ENCODE peak calls at places on chromosome 15, in ten cellular contexts. Z is ovary; H is K562; P is CD4-positive, CD25-positive, alpha-beta regulatory T cell; L is OCI-LY7; Y is SK-N-SH; G is Panc1; E is A549; O is Peyer's patch; R is body of pancreas. A is an unnamed sample. For H3K9me3, the result is how much of the 10 kb centered on the place peaks cover.

GRCh38 chr15:74307827-74308642 is 59.4 kb downstream of the CYP11A1 start:
- DNase-seq in Z (peak), H (peak), P (no peak), L (peak), Y (peak), G (no peak), E (peak), O (no peak), R (peak), A (peak)

GRCh38 chr15:32956006-32956405 is 238.2 kb downstream of the GREM1 start:
- DNase-seq in Z (no peak), H (peak), P (no peak), L (peak), Y (peak), G (no peak), E (peak), O (no peak), R (peak), A (peak)

GRCh38 chr15:42737529-42738328 is 801 bp upstream of the CDAN1 start:
- DNase-seq in Z (peak), H (no peak), P (no peak), L (no peak), Y (no peak), G (peak), E (peak), O (no peak), R (no peak), A (peak)

GRCh38 chr15:48802257-48802656 is 8.6 kb downstream of the CEP152 start:
- DNase-seq in Z (no peak), H (no peak), P (no peak), L (no peak), Y (no peak), G (no peak), E (no peak), O (no peak), R (no peak), A (no peak)

GRCh38 chr15:62469478-62469873 is 304.4 kb upstream of the C2CD4B start:
- DNase-seq in Z (no peak), H (no peak), P (no peak), L (no peak), Y (no peak), G (no peak), E (no peak), O (no peak), R (no peak), A (no peak)

GRCh38 chr15:33547876-33548275 is 237.1 kb downstream of the RYR3 start:
- DNase-seq in Z (peak), H (peak), P (no peak), L (peak), Y (no peak), G (no peak), E (peak), O (no peak), R (peak), A (peak)

GRCh38 chr15:78204351-78205309 is 29.7 kb downstream of the ACSBG1 start:
- DNase-seq in Z (peak), H (no peak), P (no peak), L (no peak), Y (no peak), G (no peak), E (no peak), O (no peak), R (peak), A (no peak)

GRCh38 chr15:78200276-78200930 is 34.0 kb downstream of the ACSBG1 start:
- DNase-seq in Z (no peak), H (no peak), P (no peak), L (no peak), Y (peak), G (no peak), E (no peak), O (no peak), R (no peak), A (no peak)

GRCh38 chr15:101305820-101306255 is 10.8 kb upstream of the SNRPA1 start:
- DNase-seq in Z (no peak), H (no peak), P (no peak), L (no peak), Y (peak), G (no peak), E (no peak), O (no peak), R (no peak), A (no peak)

GRCh38 chr15:77094397-77095030 is 23.6 kb upstream of the TSPAN3 start:
- DNase-seq in Z (no peak), H (peak), P (no peak), L (peak), Y (no peak), G (no peak), E (no peak), O (no peak), R (no peak), A (no peak)

GRCh38 chr15:40937762-40938529 is 8.8 kb downstream of the DLL4 start:
- DNase-seq in Z (no peak), H (no peak), P (no peak), L (no peak), Y (peak), G (no peak), E (peak), O (no peak), R (no peak), A (peak)

GRCh38 chr15:99826146-99826745 is 93.0 kb upstream of the LYSMD4 start:
- DNase-seq in Z (no peak), H (no peak), P (no peak), L (no peak), Y (no peak), G (no peak), E (no peak), O (no peak), R (no peak), A (no peak)

GRCh38 chr15:74528876-74529275 is 12.1 kb upstream of the ARID3B start:
- DNase-seq in Z (no peak), H (no peak), P (no peak), L (no peak), Y (no peak), G (no peak), E (no peak), O (no peak), R (no peak), A (no peak)

GRCh38 chr15:48641416-48641815 is 4.1 kb downstream of the FBN1 start:
- DNase-seq in Z (no peak), H (no peak), P (no peak), L (peak), Y (peak), G (peak), E (peak), O (no peak), R (no peak), A (peak)

GRCh38 chr15:72176155-72176554 is 21.4 kb downstream of the GRAMD2A start:
- DNase-seq in Z (peak), H (no peak), P (no peak), L (no peak), Y (no peak), G (no peak), E (no peak), O (no peak), R (no peak), A (no peak)

GRCh38 chr15:67144609-67145306 is 79.4 kb downstream of the SMAD3 start:
- DNase-seq in Z (no peak), H (no peak), P (no peak), L (no peak), Y (no peak), G (no peak), E (no peak), O (no peak), R (no peak), A (peak)

GRCh38 chr15:77506311-77507150 is 85.8 kb downstream of the HMG20A start:
- DNase-seq in Z (peak), H (no peak), P (no peak), L (no peak), Y (no peak), G (no peak), E (no peak), O (peak), R (peak), A (peak)

GRCh38 chr15:93333826-93334225 is 244.8 kb upstream of the RGMA start:
- DNase-seq in Z (no peak), H (no peak), P (no peak), L (no peak), Y (no peak), G (no peak), E (no peak), O (no peak), R (no peak), A (no peak)

GRCh38 chr15:38176155-38176554 is 76.5 kb upstream of the SPRED1 start:
- DNase-seq in Z (no peak), H (no peak), P (no peak), L (no peak), Y (no peak), G (no peak), E (no peak), O (no peak), R (no peak), A (peak)

GRCh38 chr15:23372284-23372683 is 17.7 kb downstream of the GOLGA8S start:
- DNase-seq in Z (no peak), H (peak), P (no peak), L (no peak), Y (no peak), G (no peak), E (no peak), O (no peak), R (no peak), A (no peak)

GRCh38 chr15:50800715-50801114 is 35.2 kb upstream of the SPPL2A start:
- DNase-seq in Z (no peak), H (no peak), P (no peak), L (no peak), Y (no peak), G (no peak), E (no peak), O (no peak), R (no peak), A (no peak)

GRCh38 chr15:53586815-53587214 is 172.6 kb downstream of the WDR72 start:
- DNase-seq in Z (no peak), H (peak), P (no peak), L (peak), Y (peak), G (no peak), E (peak), O (peak), R (peak), A (peak)

GRCh38 chr15:34795267-34796081 is at the start of gene ACTC1:
- DNase-seq in Z (peak), H (peak), P (no peak), L (no peak), Y (no peak), G (no peak), E (peak), O (no peak), R (peak), A (peak)

GRCh38 chr15:49987896-49988295 is 131.1 kb downstream of the ATP8B4 start:
- DNase-seq in Z (no peak), H (no peak), P (no peak), L (no peak), Y (no peak), G (no peak), E (no peak), O (no peak), R (no peak), A (no peak)

GRCh38 chr15:75625542-75626347 is at the start of gene SNUPN:
- DNase-seq in Z (peak), H (peak), P (peak), L (peak), Y (peak), G (peak), E (peak), O (peak), R (peak), A (peak)

GRCh38 chr15:55587321-55588069 is 650 bp downstream of the PYGO1 start:
- DNase-seq in Z (peak), H (peak), P (no peak), L (no peak), Y (peak), G (no peak), E (peak), O (no peak), R (peak), A (peak)

GRCh38 chr15:99432271-99433025 is 133.3 kb upstream of the MEF2A start:
- DNase-seq in Z (peak), H (no peak), P (no peak), L (no peak), Y (no peak), G (no peak), E (no peak), O (peak), R (no peak), A (no peak)

GRCh38 chr15:99719096-99719541 is 14.1 kb downstream of the LYSMD4 start:
- DNase-seq in Z (no peak), H (no peak), P (no peak), L (no peak), Y (no peak), G (no peak), E (no peak), O (no peak), R (no peak), A (peak)

GRCh38 chr15:31278544-31279220 is 48.0 kb upstream of the KLF13 start:
- DNase-seq in Z (peak), H (peak), P (no peak), L (no peak), Y (peak), G (no peak), E (no peak), O (no peak), R (no peak), A (no peak)

GRCh38 chr15:82663186-82663600 is 16.0 kb upstream of the CPEB1 start:
- DNase-seq in Z (peak), H (peak), P (no peak), L (peak), Y (no peak), G (no peak), E (peak), O (peak), R (peak), A (peak)

GRCh38 chr15:40594429-40594836 is 384 bp downstream of the KNL1 start:
- DNase-seq in Z (no peak), H (peak), P (no peak), L (peak), Y (peak), G (no peak), E (peak), O (peak), R (peak), A (peak)

GRCh38 chr15:70748281-70748747 is 15.0 kb downstream of the UACA start:
- DNase-seq in Z (no peak), H (no peak), P (no peak), L (no peak), Y (peak), G (no peak), E (no peak), O (no peak), R (peak), A (no peak)

GRCh38 chr15:80159301-80159700 is 6.5 kb downstream of the FAH start:
- DNase-seq in Z (no peak), H (no peak), P (no peak), L (no peak), Y (no peak), G (no peak), E (no peak), O (no peak), R (no peak), A (no peak)

GRCh38 chr15:75532413-75533250 is 46.5 kb downstream of the PTPN9 start:
- DNase-seq in Z (peak), H (peak), P (no peak), L (peak), Y (peak), G (peak), E (peak), O (no peak), R (peak), A (peak)

GRCh38 chr15:39543651-39544050 is 37.2 kb upstream of the THBS1 start:
- DNase-seq in Z (no peak), H (peak), P (no peak), L (no peak), Y (no peak), G (no peak), E (peak), O (no peak), R (no peak), A (no peak)

GRCh38 chr15:34644061-34644460 is 60.6 kb upstream of the GOLGA8B start:
- DNase-seq in Z (no peak), H (no peak), P (no peak), L (no peak), Y (no peak), G (no peak), E (peak), O (no peak), R (no peak), A (peak)

GRCh38 chr15:69689133-69689532 is 236.5 kb downstream of the RPLP1 start:
- DNase-seq in Z (no peak), H (no peak), P (no peak), L (no peak), Y (no peak), G (no peak), E (no peak), O (no peak), R (no peak), A (no peak)

GRCh38 chr15:69686626-69687025 is 234.0 kb downstream of the RPLP1 start:
- DNase-seq in Z (no peak), H (no peak), P (no peak), L (no peak), Y (no peak), G (no peak), E (no peak), O (no peak), R (no peak), A (no peak)

DNA sequence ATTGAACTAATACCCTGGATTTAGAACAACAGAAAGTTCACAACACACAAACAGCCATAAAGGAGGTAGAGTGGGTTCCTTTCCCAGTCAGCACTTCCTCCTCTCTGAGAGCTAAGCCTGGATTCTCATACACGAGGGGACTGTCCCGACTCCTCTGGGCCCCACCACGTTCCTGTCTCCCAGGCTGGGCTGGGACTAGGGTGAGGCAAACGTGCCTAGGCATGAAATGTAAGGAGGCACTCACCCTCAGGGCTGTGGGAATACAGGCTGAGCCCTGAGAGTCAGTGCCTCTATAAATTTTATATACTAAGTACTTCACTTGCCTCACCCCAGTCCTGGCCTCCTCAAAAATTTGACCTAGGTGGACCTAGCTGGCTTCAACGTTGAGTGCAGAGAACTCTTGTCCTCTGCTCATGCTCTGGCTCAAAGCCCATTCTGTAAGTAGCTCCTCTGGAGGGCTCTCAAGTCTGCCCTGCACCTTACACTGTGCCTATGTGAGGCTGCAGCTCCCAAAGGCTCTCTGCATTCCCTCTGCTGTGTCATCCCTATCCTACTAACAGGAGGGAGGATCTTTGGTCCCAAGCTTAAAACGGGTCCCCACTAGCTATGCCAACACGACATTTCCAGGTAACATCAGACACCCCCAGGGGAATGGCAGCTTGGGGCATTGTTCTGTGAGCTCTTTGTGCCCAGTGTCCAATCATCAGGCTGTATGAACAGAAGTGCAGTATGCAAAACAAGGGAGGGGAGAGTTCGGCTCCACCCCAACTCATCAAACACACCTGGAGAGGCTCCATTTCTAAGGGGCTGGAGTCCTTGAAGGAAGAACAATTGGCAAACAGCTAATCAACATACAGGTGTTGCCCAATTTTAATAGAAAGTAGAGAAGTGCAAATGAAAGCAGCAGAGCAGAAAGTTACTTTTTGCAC is 233.2 kb downstream of the RPLP1 start:
- DNase-seq in Z (no peak), H (no peak), P (no peak), L (no peak), Y (no peak), G (no peak), E (no peak), O (no peak), R (no peak), A (peak)
- H3K9me3 ChIP-seq in Z (under half), H (under half), P (under half), L (under half), Y (under half), G (under half), E (half or more), O (under half), R (under half), A (under half)

GRCh38 chr15:95470529-95470928 is 860.0 kb upstream of the NR2F2 start:
- DNase-seq in Z (no peak), H (no peak), P (no peak), L (no peak), Y (no peak), G (no peak), E (no peak), O (no peak), R (no peak), A (no peak)
- H3K9me3 ChIP-seq in Z (under half), H (under half), P (under half), L (under half), Y (under half), G (under half), E (under half), O (under half), R (under half), A (under half)

DNA sequence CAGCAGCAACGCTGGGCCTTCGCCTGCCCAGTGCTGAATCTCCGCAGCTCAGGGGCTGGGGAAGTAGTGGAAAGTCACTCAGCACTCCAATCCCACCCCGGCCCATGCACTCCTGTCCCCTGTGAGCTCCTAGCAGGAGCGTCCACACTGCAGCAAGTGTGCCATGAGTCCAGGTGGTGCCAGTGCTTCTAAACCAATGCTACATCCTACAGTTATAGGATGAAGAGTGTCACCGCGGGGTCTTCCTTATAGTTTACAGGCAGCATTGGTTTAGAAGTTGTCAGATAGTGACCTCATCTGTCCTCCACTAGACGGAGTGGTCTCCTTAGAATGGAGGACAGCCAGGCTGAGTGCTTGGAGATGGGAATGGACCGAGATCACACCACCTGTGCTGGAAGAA is 221.4 kb downstream of the GABRB3 start:
- DNase-seq in Z (no peak), H (no peak), P (no peak), L (no peak), Y (no peak), G (no peak), E (no peak), O (no peak), R (no peak), A (no peak)
- H3K9me3 ChIP-seq in Z (under half), H (under half), P (under half), L (under half), Y (under half), G (under half), E (under half), O (under half), R (under half), A (under half)

GRCh38 chr15:64216161-64216560 is 53.3 kb upstream of the PPIB start:
- DNase-seq in Z (no peak), H (no peak), P (no peak), L (no peak), Y (no peak), G (no peak), E (no peak), O (no peak), R (no peak), A (no peak)
- H3K9me3 ChIP-seq in Z (under half), H (under half), P (under half), L (under half), Y (under half), G (under half), E (under half), O (under half), R (under half), A (under half)

GRCh38 chr15:81311834-81312459 is 12.0 kb downstream of the STARD5 start:
- DNase-seq in Z (no peak), H (no peak), P (no peak), L (peak), Y (no peak), G (no peak), E (no peak), O (peak), R (peak), A (no peak)
- H3K9me3 ChIP-seq in Z (under half), H (under half), P (under half), L (under half), Y (under half), G (under half), E (under half), O (under half), R (under half), A (under half)

GRCh38 chr15:29687204-29687768 is 135.0 kb downstream of the TJP1 start:
- DNase-seq in Z (no peak), H (no peak), P (no peak), L (no peak), Y (no peak), G (no peak), E (no peak), O (peak), R (peak), A (no peak)

GRCh38 chr15:29686445-29687203 is 135.6 kb downstream of the TJP1 start:
- DNase-seq in Z (no peak), H (no peak), P (no peak), L (no peak), Y (no peak), G (no peak), E (peak), O (no peak), R (peak), A (no peak)

GRCh38 chr15:29688981-29689723 is 133.1 kb downstream of the TJP1 start:
- DNase-seq in Z (no peak), H (no peak), P (no peak), L (no peak), Y (no peak), G (no peak), E (no peak), O (no peak), R (no peak), A (no peak)

GRCh38 chr15:29689724-29689986 is 132.6 kb downstream of the TJP1 start:
- DNase-seq in Z (no peak), H (no peak), P (no peak), L (no peak), Y (no peak), G (no peak), E (no peak), O (no peak), R (no peak), A (no peak)

GRCh38 chr15:29687939-29688884 is 134.1 kb downstream of the TJP1 start:
- DNase-seq in Z (no peak), H (no peak), P (no peak), L (no peak), Y (peak), G (no peak), E (no peak), O (peak), R (peak), A (no peak)
- H3K9me3 ChIP-seq in Z (under half), H (under half), P (under half), L (under half), Y (under half), G (under half), E (under half), O (under half), R (under half), A (under half)